ENCODE peak calls at places on chromosomes 2 and 18, in eight cellular contexts. D is dorsolateral prefrontal cortex, U is lower leg skin, N is GM12865, Q is stomach, X is uterus, P is psoas muscle, V is left lung. G is an unnamed sample.

GRCh38 chr18:47287911-47288635 is 36.6 kb upstream of the SKOR2 start:
- DNase-seq in D (no peak), U (no peak), N (no peak), Q (no peak), X (no peak), P (no peak), V (no peak), G (no peak)

GRCh38 chr2:236259371-236259770 is 4.8 kb downstream of the ASB18 start:
- DNase-seq in D (no peak), U (no peak), N (no peak), Q (no peak), X (no peak), P (no peak), V (no peak), G (no peak)

GRCh38 chr2:228731517-228731916 is 539.6 kb downstream of the PID1 start:
- DNase-seq in D (no peak), U (peak), N (no peak), Q (no peak), X (no peak), P (no peak), V (no peak), G (no peak)

GRCh38 chr2:242098034-242098433 is 228.5 kb downstream of the RTP5 start:
- DNase-seq in D (no peak), U (no peak), N (no peak), Q (no peak), X (no peak), P (no peak), V (no peak), G (no peak)

GRCh38 chr2:62304429-62305417 is 108.8 kb downstream of the B3GNT2 start:
- DNase-seq in D (no peak), U (no peak), N (peak), Q (peak), X (peak), P (peak), V (peak), G (no peak)

GRCh38 chr18:37564796-37565137 is 831 bp downstream of the CELF4 start:
- DNase-seq in D (no peak), U (no peak), N (no peak), Q (peak), X (peak), P (peak), V (peak), G (no peak)

GRCh38 chr2:205358351-205358815 is 323.9 kb upstream of the NRP2 start:
- DNase-seq in D (no peak), U (no peak), N (no peak), Q (no peak), X (no peak), P (no peak), V (no peak), G (no peak)

GRCh38 chr18:46623541-46623940 is 33.5 kb downstream of the LOXHD1 start:
- DNase-seq in D (peak), U (peak), N (peak), Q (no peak), X (no peak), P (no peak), V (no peak), G (no peak)

GRCh38 chr2:37453024-37453423 is 108.6 kb downstream of the QPCT start:
- DNase-seq in D (no peak), U (no peak), N (no peak), Q (no peak), X (no peak), P (no peak), V (no peak), G (no peak)

GRCh38 chr18:44792456-44793080 is 111.9 kb downstream of the SETBP1 start:
- DNase-seq in D (no peak), U (no peak), N (no peak), Q (no peak), X (no peak), P (no peak), V (no peak), G (no peak)

GRCh38 chr2:143433158-143433557 is 303.9 kb downstream of the ARHGAP15 start:
- DNase-seq in D (no peak), U (no peak), N (no peak), Q (no peak), X (no peak), P (no peak), V (no peak), G (no peak)
- TF ChIP-seq CTCF in D (no peak), U (no peak), N (no peak), Q (peak), X (no peak), P (no peak), V (peak), G (no peak)

DNA sequence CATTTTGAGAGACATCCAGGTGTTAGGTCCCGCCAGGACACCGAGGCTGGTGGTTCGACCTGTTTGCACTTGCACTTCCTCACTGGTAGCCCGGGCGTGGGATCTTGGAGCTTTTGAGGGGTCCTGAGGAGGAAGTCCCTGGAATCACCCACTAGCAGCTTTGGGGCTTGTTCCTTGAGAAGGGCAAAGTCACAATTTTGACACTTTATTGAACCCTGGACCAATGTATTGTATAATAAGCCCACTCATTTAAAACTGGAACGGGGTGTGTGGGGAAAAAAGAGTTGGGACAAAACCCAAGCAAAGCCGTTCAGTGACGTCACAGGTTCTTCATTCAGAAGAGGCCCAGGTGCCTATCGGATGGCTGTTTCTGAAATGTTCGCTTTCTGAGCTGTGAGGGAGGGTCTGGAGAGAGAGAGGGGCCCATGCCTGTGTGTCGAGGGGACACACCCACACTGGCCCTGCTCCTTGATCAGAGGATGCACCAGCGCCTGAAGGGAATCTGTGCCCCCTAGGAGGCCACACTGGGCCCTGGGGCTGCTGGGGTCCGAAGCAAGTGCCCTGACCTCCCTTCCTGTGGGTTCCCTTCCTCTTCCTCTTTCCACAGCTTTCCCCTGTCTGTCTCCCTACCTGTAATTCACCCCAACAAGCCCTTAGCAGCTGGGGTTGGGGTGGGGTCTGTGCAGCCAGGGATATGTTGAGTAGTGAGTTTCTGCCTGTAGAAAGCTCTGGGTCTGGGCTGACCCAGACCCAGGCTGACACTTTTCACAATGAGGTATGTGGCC is 2.6 kb downstream of the LPIN1 start:
- DNase-seq in D (no peak), U (no peak), N (no peak), Q (no peak), X (no peak), P (no peak), V (no peak), G (no peak)
- TF ChIP-seq CTCF in D (no peak), U (no peak), N (no peak), Q (no peak), X (no peak), P (no peak), V (no peak), G (no peak)

GRCh38 chr2:142280846-142281245 is 150.0 kb upstream of the LRP1B start:
- DNase-seq in D (no peak), U (no peak), N (no peak), Q (no peak), X (no peak), P (no peak), V (no peak), G (no peak)

GRCh38 chr2:142291964-142292363 is 161.1 kb upstream of the LRP1B start:
- DNase-seq in D (no peak), U (no peak), N (no peak), Q (no peak), X (no peak), P (no peak), V (no peak), G (no peak)

GRCh38 chr2:142290931-142291330 is 160.1 kb upstream of the LRP1B start:
- DNase-seq in D (no peak), U (no peak), N (no peak), Q (no peak), X (no peak), P (no peak), V (no peak), G (no peak)

GRCh38 chr2:142285480-142285879 is 154.7 kb upstream of the LRP1B start:
- DNase-seq in D (no peak), U (no peak), N (no peak), Q (no peak), X (no peak), P (no peak), V (no peak), G (no peak)

DNA sequence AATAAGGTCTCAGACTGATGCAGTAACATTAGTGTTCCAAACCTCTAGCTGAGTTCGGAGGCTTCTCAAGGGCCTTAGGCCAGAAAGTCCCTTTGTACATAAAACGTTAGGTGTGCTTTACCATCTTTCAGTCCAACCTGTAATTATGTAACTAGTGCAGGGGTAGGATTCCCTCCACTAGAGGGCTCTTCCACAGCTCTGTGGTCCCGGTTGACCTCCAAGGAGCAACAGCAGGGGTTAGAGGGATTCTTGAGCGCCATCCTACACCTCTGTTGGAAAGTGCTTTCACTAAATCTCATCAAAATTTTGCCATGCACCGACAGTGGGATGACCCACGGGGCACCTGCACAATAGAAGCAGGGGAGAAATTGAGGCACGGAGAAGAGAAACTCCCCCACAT is 155.8 kb upstream of the LRP1B start:
- DNase-seq in D (no peak), U (no peak), N (peak), Q (no peak), X (no peak), P (no peak), V (no peak), G (no peak)
- TF ChIP-seq CTCF in D (no peak), U (no peak), N (peak), Q (no peak), X (no peak), P (no peak), V (no peak), G (no peak)

GRCh38 chr2:109321570-109321969 is 192.6 kb downstream of the SH3RF3 start:
- DNase-seq in D (no peak), U (no peak), N (no peak), Q (no peak), X (no peak), P (no peak), V (no peak), G (no peak)
- TF ChIP-seq CTCF in D (no peak), U (no peak), N (no peak), Q (no peak), X (no peak), P (no peak), V (no peak), G (no peak)

DNA sequence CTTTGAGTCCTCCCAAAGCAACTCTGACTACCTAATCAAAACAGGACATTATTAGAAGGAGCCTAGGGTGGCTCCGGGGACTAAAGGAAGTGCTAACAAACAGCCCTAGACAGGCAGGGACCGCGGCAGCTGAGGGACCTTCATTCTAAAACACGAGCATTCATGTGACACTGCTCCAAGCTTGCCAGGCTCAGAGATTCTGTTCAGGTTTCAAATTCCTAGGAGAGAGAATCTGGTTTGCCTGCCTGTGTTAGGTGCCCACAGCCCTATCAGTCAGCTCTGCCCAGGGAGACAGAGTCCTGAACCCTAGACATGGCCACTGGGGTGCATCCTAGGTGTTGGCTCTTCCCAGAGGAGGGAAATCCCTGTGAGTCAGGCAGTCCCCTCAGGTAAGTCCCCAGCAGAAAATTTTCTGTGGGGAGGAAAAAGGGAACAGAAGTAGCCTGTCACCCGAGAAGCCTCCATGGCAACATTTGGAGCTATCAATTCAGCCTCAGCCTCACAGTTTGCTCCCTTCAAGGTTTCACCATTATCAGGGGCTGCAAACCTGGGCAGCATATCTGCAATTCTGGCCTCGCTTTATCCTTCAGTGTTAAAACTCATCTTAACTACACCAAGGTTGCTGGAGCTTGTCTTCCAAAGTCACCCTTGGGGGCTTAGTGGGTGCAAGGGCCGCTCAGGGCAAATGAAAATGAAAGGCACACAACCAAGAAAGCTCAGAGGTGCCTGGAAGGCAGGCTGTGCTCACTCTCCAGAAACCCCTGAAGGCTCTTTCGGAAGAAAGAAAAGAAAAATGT is 28.6 kb downstream of the PCBP1 start:
- DNase-seq in D (no peak), U (no peak), N (peak), Q (no peak), X (no peak), P (no peak), V (peak), G (no peak)
- TF ChIP-seq CTCF in D (no peak), U (no peak), N (no peak), Q (no peak), X (no peak), P (no peak), V (no peak), G (no peak)

GRCh38 chr18:4068552-4069158 is 386.5 kb downstream of the DLGAP1 start:
- DNase-seq in D (no peak), U (peak), N (peak), Q (no peak), X (no peak), P (no peak), V (no peak), G (no peak)
- TF ChIP-seq CTCF in D (peak), U (no peak), N (peak), Q (peak), X (peak), P (peak), V (peak), G (peak)

GRCh38 chr2:99158599-99158998 is 3.8 kb downstream of the LIPT1 start:
- DNase-seq in D (no peak), U (no peak), N (no peak), Q (no peak), X (no peak), P (no peak), V (no peak), G (no peak)
- TF ChIP-seq CTCF in D (no peak), U (no peak), N (no peak), Q (no peak), X (no peak), P (no peak), V (no peak), G (no peak)

GRCh38 chr18:11980555-11981382 is 538 bp upstream of the IMPA2 start:
- DNase-seq in D (peak), U (peak), N (peak), Q (peak), X (peak), P (peak), V (peak), G (peak)
- TF ChIP-seq CTCF in D (peak), U (peak), N (no peak), Q (no peak), X (no peak), P (no peak), V (peak), G (no peak)

G was measured in activated B cell treated with CpG ODN at 0.5 μM for 24 hours.